ENCODE peak calls at places on chromosome 16, in five cellular contexts. One of them, this sample, is unnamed.

GRCh38 chr16:3878610-3879009 is 1.9 kb downstream of the CREBBP start:
- DNase-seq in SHP77: no peak
- DNase-seq in NCI-H2029: no peak
- DNase-seq in AG10803: peak; percentile 38
- DNase-seq in activated naive CD4-positive, alpha-beta T cell treated with anti-CD3 and anti-CD28 coated beads, Interleukin-2, amount 50 U/mL, for 72 hours: no peak
- DNase-seq in this sample: no peak

GRCh38 chr16:60100371-60100770 is 1366.3 kb upstream of the GOT2 start:
- DNase-seq in NCI-H2029: no peak
- DNase-seq in AG10803: no peak
- DNase-seq in activated naive CD4-positive, alpha-beta T cell treated with anti-CD3 and anti-CD28 coated beads, Interleukin-2, amount 50 U/mL, for 72 hours: no peak
- DNase-seq in SHP77: no peak
- DNase-seq in this sample: no peak

GRCh38 chr16:77399546-77399945 is 35.3 kb downstream of the ADAMTS18 start:
- DNase-seq in activated naive CD4-positive, alpha-beta T cell treated with anti-CD3 and anti-CD28 coated beads, Interleukin-2, amount 50 U/mL, for 72 hours: no peak
- DNase-seq in NCI-H2029: no peak
- DNase-seq in AG10803: no peak
- DNase-seq in SHP77: no peak
- DNase-seq in this sample: no peak

GRCh38 chr16:88701541-88702363 is 4.5 kb downstream of the RNF166 start:
- DNase-seq in SHP77: no peak
- DNase-seq in NCI-H2029: no peak
- DNase-seq in AG10803: no peak
- DNase-seq in activated naive CD4-positive, alpha-beta T cell treated with anti-CD3 and anti-CD28 coated beads, Interleukin-2, amount 50 U/mL, for 72 hours: no peak
- DNase-seq in this sample: no peak

GRCh38 chr16:30096862-30097563 is 1.0 kb upstream of the YPEL3 start:
- DNase-seq in SHP77: no peak
- DNase-seq in NCI-H2029: no peak
- DNase-seq in AG10803: no peak
- DNase-seq in activated naive CD4-positive, alpha-beta T cell treated with anti-CD3 and anti-CD28 coated beads, Interleukin-2, amount 50 U/mL, for 72 hours: no peak
- DNase-seq in this sample: no peak

GRCh38 chr16:48011888-48012658 is 143.7 kb downstream of the ABCC12 start:
- DNase-seq in AG10803: no peak
- DNase-seq in SHP77: no peak
- DNase-seq in activated naive CD4-positive, alpha-beta T cell treated with anti-CD3 and anti-CD28 coated beads, Interleukin-2, amount 50 U/mL, for 72 hours: no peak
- DNase-seq in NCI-H2029: no peak
- DNase-seq in this sample: no peak

GRCh38 chr16:16150117-16150877 is 73.0 kb downstream of the ABCC6 start:
- DNase-seq in NCI-H2029: peak; percentile 73
- DNase-seq in SHP77: peak; percentile 56
- DNase-seq in AG10803: peak; percentile 62
- DNase-seq in activated naive CD4-positive, alpha-beta T cell treated with anti-CD3 and anti-CD28 coated beads, Interleukin-2, amount 50 U/mL, for 72 hours: no peak
- DNase-seq in this sample: no peak

GRCh38 chr16:23030001-23030400 is 119.3 kb downstream of the USP31 start:
- DNase-seq in activated naive CD4-positive, alpha-beta T cell treated with anti-CD3 and anti-CD28 coated beads, Interleukin-2, amount 50 U/mL, for 72 hours: no peak
- DNase-seq in SHP77: no peak
- DNase-seq in NCI-H2029: no peak
- DNase-seq in AG10803: no peak
- DNase-seq in this sample: no peak

GRCh38 chr16:51181495-51181795 is 30.4 kb upstream of the SALL1 start:
- DNase-seq in activated naive CD4-positive, alpha-beta T cell treated with anti-CD3 and anti-CD28 coated beads, Interleukin-2, amount 50 U/mL, for 72 hours: no peak
- DNase-seq in AG10803: no peak
- DNase-seq in SHP77: no peak
- DNase-seq in NCI-H2029: no peak
- DNase-seq in this sample: no peak

This sample was measured in LNCaP clone FGC.